ENCODE peak calls at places on chromosomes 16 and 17, in seven cellular contexts. E, A, X, K, U, C and H are unnamed samples.

GRCh38 chr17:9002236-9002609 is 19.1 kb upstream of the NTN1 start:
- DNase-seq in E (no peak), A (no peak), X (no peak), K (no peak), U (no peak), C (no peak), H (no peak)

GRCh38 chr17:32921013-32921412 is 6.9 kb upstream of the TMEM98 start:
- DNase-seq in E (no peak), A (no peak), X (no peak), K (no peak), U (no peak), C (no peak), H (no peak)

GRCh38 chr17:77437017-77437416 is 296.2 kb downstream of the SEC14L1 start:
- DNase-seq in E (no peak), A (peak; percentile 73), X (peak; percentile 49), K (no peak), U (no peak), C (peak; percentile 75), H (no peak)

GRCh38 chr17:81865733-81866439 is 5.3 kb downstream of the ARHGDIA start:
- DNase-seq in E (peak; percentile 19), A (peak; percentile 20), X (peak; percentile 56), K (no peak), U (no peak), C (peak; percentile 50), H (no peak)

GRCh38 chr17:57253307-57254065 is 2.8 kb upstream of the MSI2 start:
- DNase-seq in E (no peak), A (no peak), X (no peak), K (no peak), U (no peak), C (no peak), H (no peak)

GRCh38 chr17:62187681-62188080 is 122.6 kb upstream of the MED13 start:
- DNase-seq in E (no peak), A (no peak), X (no peak), K (no peak), U (no peak), C (no peak), H (no peak)

GRCh38 chr16:2468725-2469398 is 2.2 kb upstream of the NTN3 start:
- DNase-seq in E (no peak), A (no peak), X (no peak), K (no peak), U (peak; percentile 69), C (no peak), H (no peak)

GRCh38 chr17:71628306-71628705 is 492.5 kb upstream of the SOX9 start:
- DNase-seq in E (no peak), A (no peak), X (no peak), K (no peak), U (no peak), C (no peak), H (no peak)

GRCh38 chr17:29617125-29617480 is 5.6 kb downstream of the CORO6 start:
- DNase-seq in E (peak; percentile 95), A (peak; percentile 60), X (peak; percentile 96), K (peak; percentile 91), U (peak; percentile 93), C (peak; percentile 66), H (peak; percentile 80)

GRCh38 chr16:5374184-5374583 is 276.6 kb upstream of the EEF2KMT start:
- DNase-seq in E (no peak), A (no peak), X (no peak), K (no peak), U (no peak), C (no peak), H (no peak)

GRCh38 chr16:85838876-85839585 is 39.5 kb downstream of the COX4I1 start:
- DNase-seq in E (no peak), A (no peak), X (no peak), K (no peak), U (no peak), C (no peak), H (no peak)

GRCh38 chr17:19752216-19753048 is 4.3 kb upstream of the ALDH3A1 start:
- DNase-seq in E (no peak), A (no peak), X (no peak), K (no peak), U (no peak), C (no peak), H (no peak)

GRCh38 chr16:66944054-66944441 is 8.7 kb downstream of the CES2 start:
- DNase-seq in E (no peak), A (no peak), X (no peak), K (no peak), U (no peak), C (no peak), H (no peak)

GRCh38 chr17:21243516-21244303 is 9.5 kb downstream of the NATD1 start:
- DNase-seq in E (no peak), A (no peak), X (no peak), K (no peak), U (no peak), C (no peak), H (no peak)

GRCh38 chr17:42759982-42760651 is 910 bp upstream of the RAMP2 start:
- DNase-seq in E (no peak), A (no peak), X (peak; percentile 19), K (no peak), U (peak; percentile 62), C (no peak), H (no peak)

GRCh38 chr17:4665027-4665426 is 23.5 kb upstream of the ALOX15 start:
- DNase-seq in E (no peak), A (no peak), X (no peak), K (no peak), U (no peak), C (no peak), H (no peak)

GRCh38 chr16:81612351-81613170 is 166.5 kb upstream of the PLCG2 start:
- DNase-seq in E (no peak), A (peak; percentile 77), X (no peak), K (no peak), U (no peak), C (no peak), H (no peak)

GRCh38 chr16:66273644-66274334 is 92.7 kb upstream of the CDH5 start:
- DNase-seq in E (no peak), A (peak; percentile 53), X (no peak), K (no peak), U (no peak), C (no peak), H (peak; percentile 7)

GRCh38 chr17:43662432-43663141 is 865 bp upstream of the MEOX1 start:
- DNase-seq in E (no peak), A (no peak), X (no peak), K (no peak), U (peak; percentile 68), C (no peak), H (no peak)

GRCh38 chr17:78132767-78133178 is 2.2 kb downstream of the TMC8 start:
- DNase-seq in E (no peak), A (no peak), X (no peak), K (no peak), U (no peak), C (no peak), H (no peak)

GRCh38 chr17:66676421-66676820 is 158.5 kb upstream of the CACNG5 start:
- DNase-seq in E (no peak), A (no peak), X (no peak), K (no peak), U (no peak), C (no peak), H (no peak)

GRCh38 chr17:42249681-42250446 is 26.3 kb downstream of the STAT5B start:
- DNase-seq in E (peak; percentile 52), A (no peak), X (peak; percentile 62), K (peak; percentile 47), U (peak; percentile 67), C (no peak), H (no peak)